ENCODE peak calls at places on chromosomes 1 and 21, in seven cellular contexts. Z is heart right ventricle; N is ascending aorta; W is body of pancreas; C is sigmoid colon; Q is hepatocyte; Y is CD8-positive, alpha-beta T cell. P is an unnamed sample.

GRCh38 chr1:209190591-209191241 is 392.8 kb upstream of the CAMK1G start:
- DNase-seq in C (no peak), Q (peak; percentile 73), W (peak; percentile 66), N (no peak), Z (peak; percentile 31), Y (no peak), P (no peak)

GRCh38 chr1:78411707-78412106 is 79.1 kb upstream of the PTGFR start:
- DNase-seq in Z (no peak), Q (no peak), W (no peak), N (no peak), Y (no peak), C (no peak), P (no peak)

GRCh38 chr1:239744851-239745250 is 346.8 kb upstream of the FMN2 start:
- DNase-seq in Y (no peak), N (no peak), Q (no peak), Z (no peak), C (no peak), W (no peak), P (no peak)

GRCh38 chr21:36461277-36461917 is 18.5 kb downstream of the CLDN14 start:
- DNase-seq in Q (no peak), Z (no peak), N (no peak), C (no peak), Y (no peak), W (peak; percentile 29), P (no peak)

GRCh38 chr1:94980909-94981252 is 54.0 kb upstream of the CNN3 start:
- DNase-seq in N (no peak), W (no peak), Q (no peak), Z (no peak), Y (no peak), C (no peak), P (no peak)

GRCh38 chr1:116825400-116825734 is 71.1 kb downstream of the CD2 start:
- DNase-seq in C (no peak), Q (no peak), Y (no peak), W (no peak), N (no peak), Z (peak; percentile 25), P (no peak)

GRCh38 chr1:81654147-81654546 is 146.6 kb upstream of the ADGRL2 start:
- DNase-seq in W (no peak), Q (no peak), N (no peak), Y (no peak), Z (no peak), C (no peak), P (no peak)

GRCh38 chr1:42759114-42759513 is 7.7 kb downstream of the P3H1 start:
- DNase-seq in W (no peak), Y (no peak), Z (no peak), C (no peak), N (no peak), Q (no peak), P (no peak)

GRCh38 chr1:223411309-223411708 is 18.1 kb downstream of the CCDC185 start:
- DNase-seq in Z (no peak), W (no peak), N (no peak), Q (no peak), C (no peak), Y (no peak), P (no peak)

GRCh38 chr1:44315521-44315920 is 39.5 kb downstream of the ERI3 start:
- DNase-seq in Y (no peak), Z (no peak), Q (no peak), W (no peak), N (no peak), C (no peak), P (no peak)

GRCh38 chr1:173043253-173043652 is 7.5 kb downstream of the TNFSF18 start:
- DNase-seq in C (no peak), Q (no peak), N (no peak), W (no peak), Y (no peak), Z (no peak), P (no peak)

GRCh38 chr1:232952514-232953175 is 2.2 kb downstream of the NTPCR start:
- DNase-seq in N (no peak), C (no peak), Z (no peak), Q (peak; percentile 69), Y (no peak), W (peak; percentile 57), P (no peak)

GRCh38 chr1:228664399-228664914 is 70.8 kb upstream of the RHOU start:
- DNase-seq in Y (peak; percentile 68), C (peak; percentile 84), Z (peak; percentile 62), W (peak; percentile 78), N (peak; percentile 88), Q (peak; percentile 87), P (peak; percentile 41)

GRCh38 chr1:147236959-147237791 is 5.3 kb upstream of the CHD1L start:
- DNase-seq in N (no peak), W (peak; percentile 45), Y (no peak), Z (no peak), C (no peak), Q (peak; percentile 23), P (no peak)

GRCh38 chr1:63836830-63837229 is 63.0 kb downstream of the ROR1 start:
- DNase-seq in C (no peak), Y (no peak), W (no peak), Q (no peak), N (no peak), Z (no peak), P (no peak)

GRCh38 chr1:201676651-201677050 is 137.7 kb downstream of the NAV1 start:
- DNase-seq in Y (no peak), Q (no peak), W (no peak), Z (no peak), C (no peak), N (no peak), P (no peak)

GRCh38 chr1:248589334-248589733 is 8.2 kb downstream of the OR2T10 start:
- DNase-seq in Y (no peak), Q (no peak), W (no peak), Z (no peak), N (no peak), C (no peak), P (no peak)

GRCh38 chr1:8018492-8019228 is 7.4 kb downstream of the ERRFI1 start:
- DNase-seq in C (no peak), Z (no peak), Q (no peak), W (no peak), Y (no peak), N (no peak), P (no peak)

GRCh38 chr1:71640131-71640530 is 559.3 kb upstream of the ZRANB2 start:
- DNase-seq in N (no peak), Z (no peak), Y (no peak), Q (no peak), C (no peak), W (no peak), P (no peak)

GRCh38 chr1:151210830-151211229 is 12.5 kb downstream of the PIP5K1A start:
- DNase-seq in Q (no peak), N (no peak), Z (no peak), W (no peak), Y (no peak), C (no peak), P (no peak)

GRCh38 chr1:119554188-119554587 is 47.2 kb downstream of the HSD3B1 start:
- DNase-seq in N (no peak), C (no peak), Q (peak; percentile 76), W (peak; percentile 61), Z (no peak), Y (no peak), P (no peak)

GRCh38 chr21:33019885-33020557 is 5.7 kb upstream of the OLIG2 start:
- DNase-seq in W (no peak), Z (no peak), Y (no peak), Q (no peak), C (no peak), N (no peak), P (no peak)

GRCh38 chr21:33021150-33021549 is 4.6 kb upstream of the OLIG2 start:
- DNase-seq in N (no peak), W (no peak), Q (no peak), Y (no peak), Z (no peak), C (no peak), P (no peak)

GRCh38 chr21:33018707-33019455 is 6.9 kb upstream of the OLIG2 start:
- DNase-seq in N (no peak), W (no peak), C (no peak), Y (no peak), Z (no peak), Q (no peak), P (no peak)

GRCh38 chr21:33020558-33021100 is 5.1 kb upstream of the OLIG2 start:
- DNase-seq in C (no peak), Q (no peak), Y (no peak), Z (no peak), N (no peak), W (no peak), P (no peak)

GRCh38 chr21:33019516-33019884 is 6.2 kb upstream of the OLIG2 start:
- DNase-seq in Z (no peak), Q (no peak), N (no peak), Y (no peak), C (no peak), W (no peak), P (no peak)
- H3K4me3 ChIP-seq in Z (peak overlapping the region; percentile 26), Q (no peak overlapping the region), N (no peak overlapping the region), Y (no peak overlapping the region), C (no peak overlapping the region), W (no peak overlapping the region), P (peak overlapping the region; percentile 43)

DNA sequence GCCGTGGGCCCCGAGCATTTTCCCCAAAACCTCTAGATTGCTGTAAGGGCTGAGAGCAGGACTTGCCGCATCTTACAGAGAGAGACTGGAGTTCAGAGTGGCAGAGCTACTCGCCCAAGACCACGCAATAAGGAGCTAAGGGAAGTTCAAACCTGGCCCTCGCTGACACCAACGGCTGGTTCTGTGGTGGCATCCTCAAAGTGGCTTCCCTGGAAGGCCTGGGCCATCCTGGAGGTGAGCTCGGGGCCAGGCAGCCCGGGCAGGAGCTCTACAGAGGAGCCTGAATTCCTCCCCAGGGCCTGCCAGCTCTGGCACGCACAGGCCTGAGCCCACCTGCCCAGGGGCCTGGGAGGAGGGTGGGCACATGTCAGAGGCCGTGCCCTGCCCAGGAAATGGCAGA is 68.7 kb downstream of the MEGF6 start:
- DNase-seq in W (no peak), Y (no peak), C (no peak), Z (no peak), Q (no peak), N (no peak), P (no peak)
- H3K27ac ChIP-seq in W (no peak overlapping the region), Y (no peak overlapping the region), C (peak overlapping the region; percentile 64), Z (peak overlapping the region; percentile 48), Q (no peak overlapping the region), N (peak overlapping the region; percentile 97), P (no peak overlapping the region)

DNA sequence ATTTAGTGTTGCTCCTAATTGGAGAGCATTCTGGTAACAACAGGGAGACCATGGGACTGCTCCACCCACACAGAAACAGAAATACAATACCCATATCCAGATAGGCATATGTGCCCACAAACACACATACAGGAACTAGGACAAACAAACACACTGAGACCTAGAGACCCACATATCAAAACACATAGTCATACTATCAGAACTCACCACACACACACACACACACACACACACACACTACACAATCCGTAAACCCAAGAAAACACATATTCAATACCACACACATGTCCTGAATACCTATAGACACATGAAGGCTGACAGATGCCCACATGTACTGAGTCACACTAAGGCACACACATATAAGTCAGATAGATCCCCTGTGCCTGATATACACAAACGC is 3.5 kb upstream of the NFASC start:
- DNase-seq in W (no peak), C (no peak), Z (no peak), Q (no peak), N (no peak), Y (no peak), P (no peak)
- H3K4me1 ChIP-seq in W (no peaks in the 10 kb centered on the region), C (no peaks in the 10 kb centered on the region), Z (peaks cover 3% of the 10 kb centered on the region), Q (no peaks in the 10 kb centered on the region), N (no peaks in the 10 kb centered on the region), Y (no peaks in the 10 kb centered on the region), P (no peaks in the 10 kb centered on the region)

DNA sequence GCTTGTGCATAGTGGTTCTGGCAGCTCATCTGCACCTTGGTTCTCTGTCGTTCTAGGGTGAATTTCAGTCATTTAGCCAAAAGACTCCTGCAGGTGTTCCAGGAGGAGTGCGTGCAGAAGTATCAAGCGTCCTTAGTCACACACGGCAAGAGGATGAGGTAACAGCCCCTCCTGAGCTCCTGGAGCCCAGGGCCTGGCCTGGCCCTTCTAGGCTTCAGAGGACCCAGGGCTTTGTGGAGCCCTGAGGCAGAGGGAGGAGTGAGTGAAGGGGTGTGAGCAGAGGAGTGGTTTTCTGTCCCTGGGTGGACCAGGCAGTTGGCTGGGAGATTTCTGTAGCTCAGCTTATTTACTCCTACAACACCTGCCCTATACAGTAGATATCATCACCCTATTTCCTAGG is 15.7 kb upstream of the RASSF5 start:
- DNase-seq in Z (no peak), Y (no peak), C (no peak), W (no peak), N (no peak), Q (no peak), P (no peak)
- H3K4me3 ChIP-seq in Z (no peak overlapping the region), Y (no peak overlapping the region), C (no peak overlapping the region), W (no peak overlapping the region), N (no peak overlapping the region), Q (no peak overlapping the region), P (no peak overlapping the region)

P was measured in effector memory CD4-positive, alpha-beta T cell.